ENCODE peak calls at places on chromosomes 3 and 15, in seven cellular contexts. W, G, X, H, S, K and Y are unnamed samples.

GRCh38 chr15:90570643-90571042 is 40.9 kb downstream of the CRTC3 start:
- DNase-seq in H (no peak), X (no peak), K (no peak), G (no peak), W (no peak), S (no peak), Y (no peak)

GRCh38 chr3:23712656-23713559 is 92.8 kb upstream of the UBE2E1 start:
- DNase-seq in K (peak; percentile 52), G (peak; percentile 35), X (peak; percentile 25), S (peak; percentile 28), W (peak; percentile 43), H (peak; percentile 27), Y (peak; percentile 52)

GRCh38 chr3:114939920-114940319 is 207.2 kb downstream of the ZBTB20 start:
- DNase-seq in S (no peak), K (no peak), X (no peak), W (no peak), H (no peak), G (no peak), Y (no peak)

GRCh38 chr15:65212097-65212496 is 824 bp upstream of the CILP start:
- DNase-seq in W (no peak), K (no peak), S (no peak), X (no peak), G (no peak), H (no peak), Y (no peak)

GRCh38 chr15:69391046-69391757 is 22.9 kb upstream of the KIF23 start:
- DNase-seq in S (peak; percentile 61), K (no peak), X (peak; percentile 46), G (no peak), H (no peak), W (no peak), Y (no peak)

GRCh38 chr3:2810723-2811122 is 299.5 kb downstream of the IL5RA start:
- DNase-seq in S (no peak), H (no peak), K (no peak), G (no peak), W (no peak), X (no peak), Y (no peak)

GRCh38 chr15:51675234-51675633 is 6.1 kb upstream of the SCG3 start:
- DNase-seq in X (no peak), G (no peak), S (no peak), K (no peak), H (no peak), W (no peak), Y (no peak)

GRCh38 chr3:89042251-89042650 is 65.2 kb upstream of the EPHA3 start:
- DNase-seq in K (no peak), W (no peak), H (no peak), X (no peak), G (peak; percentile 17), S (no peak), Y (no peak)

GRCh38 chr3:65996605-65997004 is 42.1 kb downstream of the MAGI1 start:
- DNase-seq in X (peak; percentile 93), H (peak; percentile 20), S (peak; percentile 96), G (peak; percentile 81), K (no peak), W (no peak), Y (peak; percentile 39)

GRCh38 chr15:77180757-77181156 is 109.8 kb upstream of the TSPAN3 start:
- DNase-seq in X (peak; percentile 32), G (no peak), S (peak; percentile 5), H (no peak), W (no peak), K (no peak), Y (no peak)

GRCh38 chr3:43892061-43892460 is 201.3 kb downstream of the ABHD5 start:
- DNase-seq in X (no peak), G (no peak), H (no peak), W (no peak), S (no peak), K (no peak), Y (no peak)

GRCh38 chr3:53144446-53144845 is 14.2 kb upstream of the RFT1 start:
- DNase-seq in S (no peak), W (no peak), G (no peak), H (no peak), K (no peak), X (no peak), Y (no peak)

GRCh38 chr3:31947671-31948091 is 33.4 kb downstream of the OSBPL10 start:
- DNase-seq in X (peak; percentile 45), H (no peak), W (no peak), K (no peak), S (peak; percentile 65), G (no peak), Y (no peak)

GRCh38 chr15:22980189-22981136 is at the start of gene CYFIP1:
- DNase-seq in G (peak; percentile 69), S (peak; percentile 77), H (peak; percentile 88), X (peak; percentile 91), K (peak; percentile 53), W (peak; percentile 61), Y (peak; percentile 48)

GRCh38 chr3:123834631-123835030 is 49.5 kb downstream of the MYLK start:
- DNase-seq in W (no peak), H (no peak), X (peak; percentile 94), G (peak; percentile 67), S (peak; percentile 98), K (peak; percentile 43), Y (peak; percentile 96)

GRCh38 chr3:195883160-195883559 is 25.2 kb downstream of the TNK2 start:
- DNase-seq in G (no peak), H (no peak), K (no peak), W (no peak), S (no peak), X (no peak), Y (no peak)

GRCh38 chr15:68553994-68554715 is 24.6 kb upstream of the CORO2B start:
- DNase-seq in X (peak; percentile 44), W (no peak), K (peak; percentile 66), G (peak; percentile 51), S (peak; percentile 53), H (no peak), Y (no peak)

DNA sequence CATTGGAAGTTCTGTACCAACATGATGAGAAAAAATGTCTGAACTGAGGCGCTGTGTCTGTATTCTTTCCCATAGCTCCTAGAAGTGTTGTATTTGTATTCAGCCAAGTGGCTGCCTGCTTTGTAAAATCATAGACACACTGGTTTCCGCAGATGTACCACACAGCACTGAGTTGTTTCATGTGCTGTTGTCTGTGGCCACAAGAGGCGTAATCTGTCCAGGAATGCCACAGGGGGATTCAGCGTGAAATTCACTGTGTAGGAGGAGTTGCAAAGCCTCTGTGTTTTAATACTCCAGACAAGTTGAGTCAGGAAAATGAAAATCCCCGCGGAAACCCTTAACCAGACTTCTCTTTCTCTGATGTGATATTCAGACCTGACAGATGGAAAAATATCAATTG is 462.2 kb downstream of the NSUN3 start:
- DNase-seq in K (no peak), X (peak; percentile 14), S (peak; percentile 69), H (no peak), G (peak; percentile 18), W (no peak), Y (no peak)
- TF ChIP-seq CTCF in K (no peak), X (peak; percentile 70), S (peak; percentile 76), H (peak; percentile 54), G (peak; percentile 88), W (no peak), Y (peak; percentile 49)

DNA sequence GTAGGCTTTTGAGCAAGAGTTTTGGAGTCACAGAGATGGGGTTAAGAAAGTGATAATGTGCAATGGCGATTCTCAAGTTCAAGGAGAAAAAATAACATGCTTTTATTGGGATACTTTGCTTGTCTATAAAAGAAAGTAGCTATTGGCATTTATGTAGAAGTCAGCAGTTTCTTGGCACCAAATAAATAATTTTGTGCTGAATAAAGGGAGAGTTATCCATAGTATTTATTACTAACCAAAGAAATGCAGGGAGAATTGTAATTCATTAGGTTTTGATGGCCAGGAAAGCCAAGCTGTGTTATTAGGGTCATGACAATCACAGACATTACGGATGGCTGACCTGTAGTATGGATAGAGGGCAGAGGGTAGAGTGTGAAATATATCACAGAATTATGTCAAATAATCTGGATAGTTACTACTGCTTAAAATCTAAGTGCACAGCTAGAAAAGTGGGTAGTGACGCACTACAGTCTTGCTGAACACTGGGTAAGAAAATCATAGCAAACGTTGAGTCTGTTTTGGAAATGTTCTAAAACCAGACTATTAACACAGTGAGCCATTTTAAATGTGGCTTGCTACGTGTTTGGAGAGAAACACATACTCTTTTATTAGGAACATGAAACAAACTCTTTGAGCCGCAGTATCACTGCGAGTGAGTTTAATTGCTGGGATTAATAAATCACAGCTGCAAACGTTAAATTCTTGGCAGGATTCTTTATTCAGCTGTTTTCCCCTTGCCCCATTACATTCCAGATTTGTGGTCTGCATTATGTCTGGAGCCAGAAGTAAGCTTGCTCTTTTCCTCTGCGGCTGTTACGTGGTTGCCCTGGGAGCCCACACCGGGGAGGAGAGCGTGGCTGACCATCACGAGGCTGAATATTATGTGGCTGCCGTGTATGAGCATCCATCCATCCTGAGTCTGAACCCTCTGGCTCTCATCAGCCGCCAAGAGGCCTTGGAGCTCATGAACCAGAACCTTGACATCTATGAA is 33.4 kb downstream of the BTD start:
- DNase-seq in W (no peak), K (no peak), X (no peak), S (no peak), H (no peak), G (no peak), Y (no peak)
- H3K4me3 ChIP-seq in W (no peak overlapping the region), K (no peak overlapping the region), X (no peak overlapping the region), S (no peak overlapping the region), H (no peak overlapping the region), G (no peak overlapping the region), Y (no peak overlapping the region)

GRCh38 chr3:38811822-38812221 is 4.2 kb downstream of the SCN10A start:
- DNase-seq in K (no peak), H (no peak), X (no peak), G (no peak), S (no peak), W (no peak), Y (no peak)
- H3K27me3 ChIP-seq in K (no peaks in the 10 kb centered on the region), H (peaks cover 19% of the 10 kb centered on the region), X (no peaks in the 10 kb centered on the region), G (peaks cover 7% of the 10 kb centered on the region), S (no peaks in the 10 kb centered on the region), W (no peaks in the 10 kb centered on the region), Y (no peaks in the 10 kb centered on the region)

GRCh38 chr15:59680346-59680745 is 8.8 kb downstream of the BNIP2 start:
- DNase-seq in H (no peak), K (no peak), G (no peak), W (no peak), X (no peak), S (no peak), Y (no peak)

GRCh38 chr15:59678171-59678570 is 10.9 kb downstream of the BNIP2 start:
- DNase-seq in W (no peak), H (no peak), X (no peak), S (no peak), K (no peak), G (no peak), Y (no peak)

GRCh38 chr15:59676565-59676964 is 12.6 kb downstream of the BNIP2 start:
- DNase-seq in X (no peak), G (no peak), W (no peak), K (no peak), H (no peak), S (no peak), Y (no peak)

GRCh38 chr15:59678620-59679019 is 10.5 kb downstream of the BNIP2 start:
- DNase-seq in H (no peak), X (no peak), S (no peak), G (no peak), W (no peak), K (no peak), Y (no peak)

GRCh38 chr15:59680870-59681269 is 8.2 kb downstream of the BNIP2 start:
- DNase-seq in K (no peak), X (no peak), W (no peak), G (no peak), S (no peak), H (no peak), Y (no peak)
- TF ChIP-seq CTCF in K (no peak), X (no peak), W (no peak), G (no peak), S (no peak), H (no peak), Y (no peak)

GRCh38 chr15:75672646-75673425 is 25.1 kb downstream of the SNX33 start:
- DNase-seq in K (no peak), X (no peak), W (no peak), S (peak; percentile 81), H (peak; percentile 53), G (peak; percentile 91), Y (no peak)
- H3K4me3 ChIP-seq in K (no peak overlapping the region), X (no peak overlapping the region), W (no peak overlapping the region), S (no peak overlapping the region), H (peak overlapping the region; percentile 35), G (no peak overlapping the region), Y (no peak overlapping the region)